ENCODE peak calls at places on chromosomes 13 and 19, in ten cellular contexts. K is neural progenitor cell; W is ovary; A is brain microvascular endothelial cell; X is keratinocyte; T is cardiac muscle cell; Y is CD8-positive, alpha-beta memory T cell; C is RWPE2; M is uterus; O is tibial artery. D is an unnamed sample.

GRCh38 chr13:40438999-40439797 is 227.2 kb downstream of the FOXO1 start:
- DNase-seq in K (no peak), W (peak), A (peak), X (no peak), T (peak), Y (no peak), C (no peak), M (peak), O (no peak), D (no peak)

GRCh38 chr13:35699181-35699580 is 222.7 kb upstream of the MAB21L1 start:
- DNase-seq in K (no peak), W (no peak), A (peak), X (no peak), T (peak), Y (no peak), C (no peak), M (no peak), O (no peak), D (no peak)

GRCh38 chr13:91643394-91643793 is 245.0 kb downstream of the GPC5 start:
- DNase-seq in K (no peak), W (no peak), A (no peak), X (no peak), T (no peak), Y (no peak), C (no peak), M (no peak), O (no peak), D (no peak)

GRCh38 chr19:12833747-12834417 is 497 bp downstream of the RTBDN start:
- DNase-seq in K (peak), W (no peak), A (no peak), X (no peak), T (peak), Y (peak), C (no peak), M (no peak), O (no peak), D (no peak)

GRCh38 chr13:75812751-75813181 is 176.6 kb downstream of the LMO7 start:
- DNase-seq in K (no peak), W (no peak), A (peak), X (no peak), T (peak), Y (no peak), C (no peak), M (no peak), O (no peak), D (peak)

GRCh38 chr19:51916167-51916566 is 11.1 kb upstream of the ZNF613 start:
- DNase-seq in K (no peak), W (no peak), A (no peak), X (no peak), T (no peak), Y (no peak), C (no peak), M (no peak), O (no peak), D (no peak)

GRCh38 chr13:110431851-110432294 is 124.8 kb downstream of the COL4A2 start:
- DNase-seq in K (no peak), W (no peak), A (no peak), X (no peak), T (no peak), Y (no peak), C (no peak), M (no peak), O (peak), D (no peak)

GRCh38 chr19:45472557-45473365 is 5.0 kb downstream of the FOSB start:
- DNase-seq in K (peak), W (no peak), A (no peak), X (no peak), T (peak), Y (peak), C (no peak), M (no peak), O (no peak), D (no peak)

GRCh38 chr13:42474954-42475353 is 99.0 kb upstream of the TNFSF11 start:
- DNase-seq in K (no peak), W (no peak), A (peak), X (no peak), T (peak), Y (no peak), C (no peak), M (no peak), O (no peak), D (no peak)

GRCh38 chr19:57395710-57396109 is 6.1 kb downstream of the ZNF548 start:
- DNase-seq in K (no peak), W (no peak), A (no peak), X (no peak), T (no peak), Y (no peak), C (no peak), M (no peak), O (no peak), D (no peak)

GRCh38 chr19:43560687-43561086 is 14.6 kb downstream of the XRCC1 start:
- DNase-seq in K (no peak), W (no peak), A (peak), X (no peak), T (no peak), Y (no peak), C (no peak), M (no peak), O (no peak), D (no peak)

GRCh38 chr13:78976696-78977095 is 317.7 kb upstream of the OBI1 start:
- DNase-seq in K (no peak), W (no peak), A (no peak), X (no peak), T (no peak), Y (no peak), C (no peak), M (no peak), O (no peak), D (no peak)

GRCh38 chr19:38387550-38388309 is at the start of gene GGN:
- DNase-seq in K (peak), W (peak), A (peak), X (peak), T (peak), Y (peak), C (peak), M (peak), O (peak), D (peak)

GRCh38 chr19:38386300-38386967 is 1.4 kb downstream of the GGN start:
- DNase-seq in K (peak), W (peak), A (no peak), X (no peak), T (no peak), Y (no peak), C (no peak), M (no peak), O (no peak), D (no peak)

GRCh38 chr19:38385804-38386257 is 2.0 kb downstream of the GGN start:
- DNase-seq in K (peak), W (peak), A (no peak), X (no peak), T (no peak), Y (no peak), C (no peak), M (no peak), O (no peak), D (no peak)

GRCh38 chr19:38388310-38389100 is at the start of gene SPRED3:
- DNase-seq in K (peak), W (peak), A (no peak), X (no peak), T (peak), Y (no peak), C (no peak), M (no peak), O (peak), D (peak)

DNA sequence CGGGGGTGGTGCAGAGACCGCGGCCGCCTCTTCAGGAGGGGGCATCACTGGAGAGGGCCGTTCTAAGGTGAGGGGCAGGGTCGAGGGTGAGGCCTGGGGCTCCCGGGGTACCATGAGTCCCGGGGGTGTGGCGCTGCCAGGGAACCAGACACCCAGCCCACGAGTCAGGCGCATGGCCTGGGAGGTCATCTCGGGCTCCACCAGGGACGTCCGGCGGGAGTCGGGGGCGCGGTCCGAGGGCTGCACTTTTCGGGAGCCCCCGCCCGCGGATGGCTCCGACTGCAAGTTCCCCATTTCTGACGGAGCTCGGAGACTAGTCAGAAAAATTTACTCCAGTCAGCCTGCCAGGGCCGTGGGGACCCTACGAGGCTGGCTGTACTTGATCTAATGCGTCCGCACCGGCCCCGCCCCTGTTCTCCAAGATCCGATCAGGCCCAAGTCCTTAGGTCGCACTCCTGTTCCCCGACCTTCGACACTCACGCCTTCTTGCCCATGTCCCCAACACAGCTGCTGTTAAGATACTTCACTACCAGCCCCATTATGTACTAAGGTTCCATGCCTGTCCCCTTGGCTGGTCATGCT is 775 bp downstream of the GGN start:
- DNase-seq in K (no peak), W (peak), A (no peak), X (no peak), T (peak), Y (no peak), C (no peak), M (no peak), O (no peak), D (no peak)
- H3K27ac ChIP-seq in K (no peak), W (no peak), A (no peak), X (peak), T (no peak), Y (peak), C (peak), M (peak), O (peak), D (no peak)

DNA sequence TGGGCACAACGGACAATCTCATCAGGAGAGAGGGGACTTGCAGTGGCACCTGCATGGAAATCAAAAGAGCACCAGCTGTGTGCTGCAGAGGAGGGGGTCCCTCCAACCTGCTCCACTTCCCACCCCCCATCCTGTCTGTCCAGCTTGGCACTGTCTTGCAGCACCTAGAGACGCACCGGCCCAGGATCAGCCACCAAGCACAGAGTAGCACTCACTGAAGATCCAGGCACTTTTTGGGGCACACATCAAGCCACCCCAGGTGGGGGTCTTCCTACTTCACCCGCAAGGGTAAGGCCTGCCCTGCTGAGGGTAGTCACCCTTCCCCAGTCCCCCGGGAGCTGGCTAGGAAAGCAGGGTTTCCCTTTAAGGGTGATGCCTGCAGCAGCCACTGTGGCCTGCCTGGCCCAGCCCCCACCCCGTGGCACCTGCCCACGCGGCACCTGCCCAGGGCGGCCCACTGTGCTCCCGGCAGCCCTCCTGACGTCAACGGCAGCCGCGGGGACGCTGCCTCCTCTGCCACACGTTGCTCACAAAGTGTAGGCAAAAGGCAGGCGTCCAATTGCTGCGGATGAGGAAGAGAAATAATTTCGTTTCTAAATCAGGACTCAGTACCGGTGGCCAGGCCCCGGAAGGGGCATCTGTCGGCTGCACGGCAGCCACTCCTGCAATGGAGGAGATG is 122.1 kb downstream of the URI1 start:
- DNase-seq in K (no peak), W (no peak), A (no peak), X (no peak), T (no peak), Y (no peak), C (no peak), M (no peak), O (no peak), D (no peak)
- H3K4me3 ChIP-seq in K (no peak), W (no peak), A (no peak), X (no peak), T (no peak), Y (no peak), C (no peak), M (no peak), O (no peak), D (no peak)

GRCh38 chr19:4068058-4068966 is 1.6 kb upstream of the ZBTB7A start:
- DNase-seq in K (no peak), W (no peak), A (no peak), X (no peak), T (no peak), Y (no peak), C (no peak), M (no peak), O (no peak), D (no peak)
- H3K27ac ChIP-seq in K (no peak), W (peak), A (no peak), X (no peak), T (no peak), Y (peak), C (no peak), M (peak), O (peak), D (no peak)

GRCh38 chr19:31349160-31349881 is at the start of gene TSHZ3:
- DNase-seq in K (peak), W (peak), A (peak), X (no peak), T (peak), Y (peak), C (peak), M (peak), O (peak), D (peak)
- H3K4me3 ChIP-seq in K (peak), W (peak), A (peak), X (peak), T (peak), Y (peak), C (peak), M (peak), O (peak), D (peak)

DNA sequence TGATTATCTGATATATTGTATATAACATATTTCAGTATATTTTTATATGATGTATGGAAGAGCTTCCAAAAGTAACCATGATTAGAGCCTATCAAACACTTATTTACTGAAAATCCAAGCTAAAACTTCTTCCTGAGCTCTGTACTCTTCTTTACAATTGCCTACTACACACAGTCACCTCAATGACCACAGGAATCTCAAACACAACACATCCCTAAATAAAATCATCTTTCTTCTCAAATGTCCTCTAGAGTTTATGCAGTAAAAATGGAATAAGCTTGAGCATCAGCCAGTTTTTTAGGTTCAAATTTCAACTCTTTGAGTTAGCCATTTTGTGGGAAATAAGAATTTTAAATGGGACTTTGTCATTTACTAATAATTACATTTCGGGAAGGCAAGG is 102.6 kb upstream of the FNDC3A start:
- DNase-seq in K (no peak), W (no peak), A (no peak), X (no peak), T (no peak), Y (no peak), C (no peak), M (no peak), O (no peak), D (no peak)
- H3K27ac ChIP-seq in K (no peak), W (no peak), A (no peak), X (no peak), T (no peak), Y (no peak), C (no peak), M (no peak), O (no peak), D (no peak)

DNA sequence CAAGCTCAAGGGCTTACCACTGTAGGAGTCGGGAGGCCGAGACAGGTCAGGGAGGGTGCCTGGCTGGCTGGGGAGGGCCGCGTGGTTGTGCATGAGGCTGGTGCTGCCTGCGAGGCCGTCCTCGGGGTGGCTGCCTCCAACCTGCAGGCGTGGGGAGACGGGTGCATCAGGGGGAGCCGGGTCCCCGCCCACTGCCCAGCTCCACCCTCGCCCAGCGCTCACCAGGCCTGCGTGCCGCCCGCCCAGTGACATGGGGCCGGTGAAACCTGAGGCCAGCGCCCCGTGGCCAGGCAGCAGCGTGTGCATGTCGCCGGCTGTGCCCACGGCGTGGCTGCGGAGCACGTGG is 13.8 kb upstream of the UQCR11 start:
- DNase-seq in K (no peak), W (no peak), A (no peak), X (no peak), T (no peak), Y (no peak), C (peak), M (no peak), O (no peak), D (no peak)
- H3K4me3 ChIP-seq in K (no peak), W (no peak), A (no peak), X (no peak), T (no peak), Y (no peak), C (no peak), M (no peak), O (no peak), D (no peak)

GRCh38 chr19:11814707-11815050 is 606 bp downstream of the ZNF440 start:
- DNase-seq in K (peak), W (no peak), A (peak), X (no peak), T (peak), Y (no peak), C (no peak), M (no peak), O (no peak), D (peak)

GRCh38 chr19:11813801-11814706 is at the start of gene ZNF440:
- DNase-seq in K (peak), W (peak), A (peak), X (peak), T (peak), Y (peak), C (peak), M (peak), O (peak), D (peak)
- H3K27ac ChIP-seq in K (peak), W (peak), A (peak), X (peak), T (peak), Y (peak), C (peak), M (peak), O (peak), D (peak)

GRCh38 chr19:8486661-8487136 is 15.7 kb downstream of the PRAM1 start:
- DNase-seq in K (peak), W (no peak), A (no peak), X (no peak), T (no peak), Y (no peak), C (no peak), M (no peak), O (no peak), D (no peak)

GRCh38 chr19:8485561-8486371 is 16.7 kb downstream of the PRAM1 start:
- DNase-seq in K (no peak), W (no peak), A (no peak), X (no peak), T (no peak), Y (no peak), C (no peak), M (no peak), O (no peak), D (no peak)

GRCh38 chr19:8483165-8483564 is 19.3 kb downstream of the PRAM1 start:
- DNase-seq in K (no peak), W (no peak), A (no peak), X (no peak), T (no peak), Y (no peak), C (no peak), M (no peak), O (no peak), D (no peak)

GRCh38 chr19:8482696-8483095 is 19.7 kb downstream of the PRAM1 start:
- DNase-seq in K (no peak), W (no peak), A (no peak), X (no peak), T (no peak), Y (no peak), C (no peak), M (no peak), O (no peak), D (no peak)

GRCh38 chr19:8484331-8484894 is 18.0 kb downstream of the PRAM1 start:
- DNase-seq in K (no peak), W (no peak), A (no peak), X (no peak), T (no peak), Y (no peak), C (peak), M (no peak), O (peak), D (peak)
- H3K4me3 ChIP-seq in K (no peak), W (no peak), A (no peak), X (no peak), T (no peak), Y (no peak), C (no peak), M (no peak), O (no peak), D (no peak)

GRCh38 chr19:3457531-3458228 is 22.6 kb downstream of the SMIM24 start:
- DNase-seq in K (no peak), W (no peak), A (no peak), X (no peak), T (peak), Y (no peak), C (no peak), M (no peak), O (peak), D (peak)

GRCh38 chr19:3459322-3459881 is 20.9 kb downstream of the SMIM24 start:
- DNase-seq in K (no peak), W (peak), A (peak), X (no peak), T (peak), Y (no peak), C (no peak), M (peak), O (peak), D (peak)

GRCh38 chr19:3458595-3459284 is 21.6 kb downstream of the SMIM24 start:
- DNase-seq in K (peak), W (peak), A (no peak), X (no peak), T (peak), Y (no peak), C (no peak), M (peak), O (peak), D (peak)

GRCh38 chr19:3458229-3458555 is 22.1 kb downstream of the SMIM24 start:
- DNase-seq in K (peak), W (no peak), A (peak), X (no peak), T (no peak), Y (no peak), C (no peak), M (no peak), O (no peak), D (no peak)

GRCh38 chr19:3459965-3460582 is 20.3 kb downstream of the SMIM24 start:
- DNase-seq in K (no peak), W (no peak), A (no peak), X (no peak), T (no peak), Y (no peak), C (no peak), M (no peak), O (no peak), D (no peak)
- H3K27ac ChIP-seq in K (no peak), W (peak), A (peak), X (no peak), T (no peak), Y (no peak), C (no peak), M (peak), O (peak), D (peak)

D was measured in adrenal gland.